ENCODE peak calls at places on chromosomes 13 and 19, in eight cellular contexts. I is fibroblast of lung, X is neural progenitor cell, G is left ventricle myocardium inferior, L is ovary, Q is suprapubic skin, O is psoas muscle, S is DND-41. A is an unnamed sample. For H3K9me3 and H3K27me3, the result is how much of the 10 kb centered on the place peaks cover.

GRCh38 chr13:93235258-93236015 is 8.8 kb downstream of the GPC6 start:
- DNase-seq in O (no peak), X (no peak), S (no peak), I (no peak), Q (no peak), L (no peak), G (no peak), A (no peak)

GRCh38 chr13:40026741-40027140 is 371.3 kb downstream of the COG6 start:
- DNase-seq in O (no peak), I (no peak), L (no peak), X (no peak), S (no peak), Q (no peak), G (no peak), A (no peak)

GRCh38 chr13:112127564-112127963 is 60.6 kb downstream of the SOX1 start:
- DNase-seq in S (no peak), G (no peak), Q (no peak), O (no peak), X (no peak), I (no peak), L (no peak), A (no peak)

GRCh38 chr19:51552996-51553725 is 17.9 kb upstream of the ZNF175 start:
- DNase-seq in G (peak), I (peak), O (peak), L (peak), Q (no peak), X (peak), S (peak), A (no peak)

GRCh38 chr19:56838930-56839664 is 1.4 kb downstream of the PEG3 start:
- DNase-seq in O (peak), G (peak), L (peak), Q (peak), S (no peak), X (no peak), I (peak), A (no peak)

GRCh38 chr13:60335531-60335930 is 61.5 kb upstream of the TDRD3 start:
- DNase-seq in G (no peak), X (peak), L (no peak), I (peak), O (no peak), S (no peak), Q (no peak), A (no peak)

GRCh38 chr13:31595568-31595967 is 143.8 kb upstream of the RXFP2 start:
- DNase-seq in I (no peak), Q (no peak), X (no peak), S (no peak), G (no peak), L (no peak), O (no peak), A (no peak)

GRCh38 chr13:110137677-110138008 is 169.3 kb downstream of the COL4A1 start:
- DNase-seq in S (peak), L (no peak), Q (no peak), G (peak), X (peak), I (no peak), O (no peak), A (no peak)

GRCh38 chr13:81012031-81012430 is 671.1 kb upstream of the SPRY2 start:
- DNase-seq in Q (no peak), I (no peak), X (no peak), S (no peak), O (no peak), G (no peak), L (no peak), A (no peak)

GRCh38 chr19:39237200-39238184 is 7.3 kb downstream of the IFNL3 start:
- DNase-seq in X (no peak), I (no peak), L (no peak), O (no peak), S (peak), G (no peak), Q (no peak), A (no peak)

DNA sequence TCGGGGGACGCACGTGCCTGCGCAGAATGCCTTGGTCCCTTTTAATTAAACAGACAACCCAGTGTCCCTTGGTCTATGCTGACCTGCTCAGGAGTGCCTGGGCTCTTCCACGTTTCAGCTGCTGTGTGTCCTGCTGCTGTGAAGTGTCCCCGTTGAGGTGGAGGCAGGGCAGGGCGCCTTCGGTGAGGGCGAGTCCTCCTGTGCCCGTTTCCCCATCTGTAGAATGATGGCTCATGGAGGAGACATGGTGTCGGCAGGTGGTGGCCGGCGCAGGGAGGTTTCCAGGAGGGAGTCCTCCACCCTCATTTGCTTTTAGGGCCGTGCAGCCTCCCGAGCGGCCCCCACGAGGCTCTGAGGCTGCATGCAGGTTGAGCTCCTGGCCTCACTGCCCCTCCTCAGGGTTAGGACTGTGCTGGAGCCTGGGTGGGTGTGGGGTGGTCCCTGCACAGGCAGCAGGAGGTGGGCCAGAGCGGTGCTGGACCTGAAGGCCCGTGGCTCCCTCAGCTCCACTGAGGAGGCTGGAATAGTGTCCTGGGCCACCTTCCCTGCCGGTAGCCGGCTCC is 8.8 kb downstream of the STK11 start:
- DNase-seq in S (no peak), L (no peak), G (no peak), O (no peak), I (no peak), Q (no peak), X (no peak), A (no peak)
- H3K27ac ChIP-seq in S (no peak), L (no peak), G (peak), O (peak), I (peak), Q (peak), X (no peak), A (peak)

GRCh38 chr19:34960103-34960805 is 3.8 kb downstream of the ZNF792 start:
- DNase-seq in O (no peak), L (no peak), G (no peak), X (no peak), Q (no peak), S (no peak), I (no peak), A (no peak)
- H3K9me3 ChIP-seq in O (under half), L (under half), G (half or more), X (under half), Q (under half), S (under half), I (under half), A (half or more)

DNA sequence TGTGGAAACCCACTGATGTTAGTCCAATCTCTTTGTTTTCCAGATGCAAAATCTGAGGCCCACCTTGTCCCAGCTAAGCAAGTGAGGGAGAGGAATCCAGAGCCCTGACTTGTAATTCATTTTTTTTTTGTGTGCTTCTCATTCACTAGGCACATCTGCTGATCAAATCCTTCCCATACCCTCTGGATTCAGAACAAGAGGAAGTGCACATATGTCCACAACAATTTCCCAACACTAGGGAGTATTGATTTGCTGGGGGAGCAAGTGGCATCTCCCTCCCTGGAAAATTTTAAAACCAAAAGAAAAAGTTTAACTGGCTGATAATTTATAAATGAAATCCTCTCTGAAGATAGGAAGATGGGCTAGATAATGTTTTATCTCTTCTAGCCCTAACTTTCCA is 94.6 kb upstream of the RFC3 start:
- DNase-seq in Q (no peak), X (no peak), G (no peak), I (peak), S (no peak), L (no peak), O (no peak), A (no peak)
- H3K27me3 ChIP-seq in Q (under half), X (under half), G (under half), I (under half), S (under half), L (under half), O (under half), A (under half)

DNA sequence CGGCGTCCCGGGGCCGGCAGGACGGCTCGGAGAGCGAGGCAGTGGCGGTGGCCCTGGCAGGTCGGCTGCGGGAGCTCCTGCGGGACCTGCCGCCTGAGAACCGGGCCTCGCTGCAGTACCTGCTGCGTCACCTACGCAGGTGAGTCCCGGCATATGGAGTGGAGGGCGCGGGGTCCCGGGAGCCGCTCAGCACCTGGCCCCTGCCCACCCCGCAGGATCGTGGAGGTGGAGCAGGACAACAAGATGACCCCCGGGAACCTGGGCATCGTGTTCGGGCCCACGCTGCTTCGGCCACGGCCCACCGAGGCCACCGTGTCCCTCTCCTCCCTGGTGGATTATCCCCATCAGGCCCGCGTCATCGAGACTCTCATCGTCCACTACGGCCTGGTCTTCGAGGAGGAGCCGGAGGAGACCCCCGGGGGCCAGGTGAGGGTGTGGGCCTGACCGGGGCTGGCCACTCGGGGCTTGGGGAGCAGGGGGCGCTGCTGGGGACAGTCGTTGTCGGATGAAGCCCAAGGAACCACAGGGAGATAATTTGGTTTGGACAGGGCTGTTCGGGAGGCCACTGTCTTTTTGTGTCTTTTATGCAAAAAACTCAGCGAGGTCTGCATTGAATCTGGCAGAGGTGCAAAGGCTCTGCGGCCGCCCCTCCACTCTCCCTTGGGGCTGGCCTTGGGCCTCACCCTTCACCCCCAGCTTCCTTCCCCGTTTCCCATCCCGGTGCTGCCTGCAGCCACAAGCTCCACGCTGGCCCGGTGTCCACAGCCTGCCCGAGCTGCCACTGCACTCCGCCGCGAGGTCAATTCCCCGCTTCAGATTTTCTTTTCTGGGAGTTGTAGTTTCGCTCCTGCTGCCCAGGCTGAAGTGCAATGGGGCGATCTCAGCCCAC is 12.0 kb downstream of the POLR2E start:
- DNase-seq in Q (no peak), X (no peak), L (no peak), I (no peak), S (no peak), G (no peak), O (no peak), A (no peak)
- H3K27ac ChIP-seq in Q (peak), X (no peak), L (no peak), I (no peak), S (no peak), G (no peak), O (no peak), A (peak)

GRCh38 chr19:58053480-58054156 is 5.5 kb upstream of the ZNF135 start:
- DNase-seq in Q (no peak), L (no peak), X (no peak), O (no peak), I (no peak), G (no peak), S (no peak), A (no peak)
- H3K9me3 ChIP-seq in Q (under half), L (under half), X (under half), O (under half), I (under half), G (under half), S (under half), A (under half)

DNA sequence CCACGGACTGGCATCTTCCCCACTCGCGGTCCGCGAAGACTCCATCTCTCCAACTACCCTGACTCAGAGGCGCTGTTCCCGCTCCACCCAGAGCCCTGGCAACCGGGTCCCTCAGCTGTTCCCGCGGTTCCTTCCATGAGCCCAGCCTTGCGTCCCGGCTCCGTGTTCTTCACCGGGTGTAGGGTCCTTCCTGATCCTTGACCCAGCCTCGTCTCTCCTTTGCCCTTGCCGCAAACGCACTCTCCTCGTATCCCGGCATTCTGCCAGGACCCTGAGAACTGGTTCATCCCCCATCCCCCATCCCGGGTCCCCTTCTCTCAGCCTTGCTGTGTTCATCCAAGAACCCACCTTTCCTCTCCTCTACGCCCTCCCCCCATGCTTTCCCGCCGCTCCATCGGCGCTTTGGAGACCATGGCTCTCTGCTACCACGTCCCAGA is 705 bp downstream of the ICAM5 start:
- DNase-seq in Q (peak), S (no peak), I (no peak), O (no peak), X (peak), L (peak), G (no peak), A (no peak)
- H3K27me3 ChIP-seq in Q (half or more), S (under half), I (under half), O (half or more), X (half or more), L (under half), G (half or more), A (half or more)

A was measured in CD4-positive, alpha-beta memory T cell.